ENCODE peak calls at places on chromosome 18, in four cellular contexts. One of them, this sample, is unnamed. For H3K9me3, the result is how much of the 10 kb centered on the place peaks cover.

GRCh38 chr18:36454258-36454657 is 156.7 kb downstream of the FHOD3 start:
- DNase-seq in HCT116: no peak
- DNase-seq in GM12878: no peak
- DNase-seq in HepG2: no peak
- DNase-seq in this sample: no peak

GRCh38 chr18:75350440-75350839 is 77.1 kb downstream of the SMIM21 start:
- DNase-seq in HepG2: no peak
- DNase-seq in GM12878: no peak
- DNase-seq in HCT116: no peak
- DNase-seq in this sample: no peak

GRCh38 chr18:41905786-41906527 is 49.1 kb upstream of the PIK3C3 start:
- DNase-seq in GM12878: no peak
- DNase-seq in HepG2: no peak
- DNase-seq in HCT116: no peak
- DNase-seq in this sample: no peak

GRCh38 chr18:34159691-34160185 is 65.0 kb downstream of the NOL4 start:
- DNase-seq in HepG2: no peak
- DNase-seq in HCT116: no peak
- DNase-seq in GM12878: no peak
- DNase-seq in this sample: no peak

GRCh38 chr18:44599409-44599808 is 81.3 kb upstream of the SETBP1 start:
- DNase-seq in HCT116: no peak
- DNase-seq in HepG2: no peak
- DNase-seq in GM12878: no peak
- DNase-seq in this sample: no peak

GRCh38 chr18:59035591-59035990 is 104.1 kb upstream of the SEC11C start:
- DNase-seq in HCT116: no peak
- DNase-seq in GM12878: no peak
- DNase-seq in HepG2: no peak
- DNase-seq in this sample: no peak

GRCh38 chr18:44725300-44726096 is 44.8 kb downstream of the SETBP1 start:
- DNase-seq in GM12878: peak
- DNase-seq in HCT116: no peak
- DNase-seq in HepG2: no peak
- DNase-seq in this sample: peak

GRCh38 chr18:57438669-57439616 is 3.8 kb downstream of the ONECUT2 start:
- DNase-seq in HCT116: no peak
- DNase-seq in HepG2: no peak
- DNase-seq in GM12878: no peak
- DNase-seq in this sample: no peak

GRCh38 chr18:45839415-45840395 is 14.2 kb downstream of the SIGLEC15 start:
- DNase-seq in HCT116: peak
- DNase-seq in GM12878: no peak
- DNase-seq in HepG2: peak
- DNase-seq in this sample: peak

GRCh38 chr18:68275616-68276015 is 439.3 kb downstream of the TMX3 start:
- DNase-seq in HepG2: no peak
- DNase-seq in HCT116: no peak
- DNase-seq in GM12878: no peak
- DNase-seq in this sample: peak

GRCh38 chr18:46322941-46323340 is 218.8 kb downstream of the HAUS1 start:
- DNase-seq in HepG2: no peak
- DNase-seq in GM12878: no peak
- DNase-seq in HCT116: no peak
- DNase-seq in this sample: no peak

GRCh38 chr18:3211236-3211992 is 8.4 kb downstream of the MYOM1 start:
- DNase-seq in GM12878: no peak
- DNase-seq in HCT116: no peak
- DNase-seq in HepG2: peak
- DNase-seq in this sample: no peak

GRCh38 chr18:12868576-12868975 is 15.5 kb downstream of the PTPN2 start:
- DNase-seq in GM12878: no peak
- DNase-seq in HCT116: no peak
- DNase-seq in HepG2: no peak
- DNase-seq in this sample: no peak

GRCh38 chr18:77376043-77376732 is 126.5 kb downstream of the GALR1 start:
- DNase-seq in HepG2: no peak
- DNase-seq in GM12878: no peak
- DNase-seq in HCT116: no peak
- DNase-seq in this sample: no peak

GRCh38 chr18:75977069-75977468 is 518.0 kb downstream of the ZNF516 start:
- DNase-seq in HepG2: no peak
- DNase-seq in GM12878: no peak
- DNase-seq in HCT116: no peak
- DNase-seq in this sample: no peak

GRCh38 chr18:74278058-74278457 is 13.7 kb downstream of the CYB5A start:
- DNase-seq in GM12878: no peak
- DNase-seq in HepG2: peak
- DNase-seq in HCT116: no peak
- DNase-seq in this sample: no peak

DNA sequence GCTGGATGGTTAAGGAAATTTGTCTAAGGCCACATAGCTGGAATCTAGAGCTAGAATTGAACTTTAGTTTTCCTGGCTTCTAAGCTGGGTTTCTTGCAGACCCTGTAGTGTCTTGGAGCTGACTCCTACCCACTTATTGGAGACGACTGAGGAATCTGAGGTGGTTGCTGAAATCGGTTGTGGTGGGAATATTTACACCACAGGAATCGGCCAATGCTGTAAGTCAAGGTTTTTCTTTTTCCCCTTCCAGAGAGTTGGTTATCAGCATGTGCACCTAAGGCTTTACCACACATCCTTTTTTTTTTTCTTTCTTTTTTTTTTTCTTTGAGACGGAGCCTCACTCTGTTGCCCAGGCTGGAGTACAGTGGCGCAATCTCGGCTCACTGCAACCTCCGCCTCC is 9.3 kb downstream of the CABLES1 start:
- DNase-seq in HCT116: no peak
- DNase-seq in GM12878: no peak
- DNase-seq in HepG2: no peak
- DNase-seq in this sample: no peak
- H3K9ac ChIP-seq in HCT116: no peak
- H3K9ac ChIP-seq in GM12878: no peak
- H3K9ac ChIP-seq in HepG2: no peak
- H3K9ac ChIP-seq in this sample: no peak

GRCh38 chr18:9135912-9136314 is 668 bp upstream of the ANKRD12 start:
- DNase-seq in GM12878: no peak
- DNase-seq in HCT116: peak
- DNase-seq in HepG2: peak
- DNase-seq in this sample: peak

GRCh38 chr18:9135081-9135911 is 1.3 kb upstream of the ANKRD12 start:
- DNase-seq in HepG2: no peak
- DNase-seq in GM12878: no peak
- DNase-seq in HCT116: no peak
- DNase-seq in this sample: peak

GRCh38 chr18:9136315-9137141 is at the start of gene ANKRD12:
- DNase-seq in GM12878: peak
- DNase-seq in HCT116: peak
- DNase-seq in HepG2: peak
- DNase-seq in this sample: peak

GRCh38 chr18:9139400-9140039 is 2.9 kb downstream of the ANKRD12 start:
- DNase-seq in HCT116: no peak
- DNase-seq in HepG2: no peak
- DNase-seq in GM12878: no peak
- DNase-seq in this sample: peak

DNA sequence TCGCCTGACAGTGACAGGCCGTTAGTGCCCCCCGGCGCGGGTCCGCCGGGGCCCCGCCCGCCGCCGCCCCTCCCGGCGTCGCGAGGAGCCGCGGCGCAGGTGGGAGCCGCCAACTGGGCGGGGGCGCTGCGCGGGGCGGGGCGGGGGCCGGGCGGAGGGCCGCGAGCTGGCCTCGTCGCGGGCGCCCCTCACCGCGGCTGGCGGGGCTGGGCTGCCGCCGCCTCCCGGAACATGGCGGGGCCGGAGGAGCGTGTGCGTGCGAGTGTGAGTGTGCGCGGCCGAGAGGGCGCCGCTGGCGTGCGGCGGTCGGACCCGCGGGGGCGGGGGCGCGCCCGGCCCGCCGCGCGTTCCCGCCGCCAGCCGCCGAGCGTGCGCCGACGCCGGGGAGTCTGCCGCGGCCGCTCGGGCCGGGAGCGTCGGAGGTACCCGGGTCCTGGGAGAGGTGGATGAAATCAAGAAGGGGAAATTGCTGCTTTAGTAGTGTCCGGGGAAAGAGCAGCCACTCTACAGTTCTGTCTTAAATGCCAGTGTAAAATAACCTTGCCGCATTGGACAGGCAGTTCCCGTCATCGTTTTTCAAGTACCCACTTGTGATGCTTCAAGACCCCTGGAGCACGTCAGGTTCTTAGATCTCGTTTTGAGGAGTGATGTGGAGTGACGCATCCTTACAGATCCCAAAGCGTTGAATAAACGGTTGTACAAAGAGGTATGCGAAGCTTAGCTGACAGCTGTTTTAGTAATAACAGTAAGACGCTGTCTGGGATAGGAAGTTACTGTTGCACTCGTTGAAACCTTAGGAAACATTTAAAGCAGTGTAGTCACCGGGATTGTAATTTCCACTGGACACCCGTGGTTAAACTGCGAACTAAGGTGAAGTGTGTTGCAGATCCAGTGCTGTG is 836 bp downstream of the ANKRD12 start:
- DNase-seq in GM12878: no peak
- DNase-seq in HCT116: peak
- DNase-seq in HepG2: peak
- DNase-seq in this sample: peak
- TF ChIP-seq POLR2AphosphoS5 in GM12878: peak
- TF ChIP-seq POLR2AphosphoS5 in HCT116: peak
- TF ChIP-seq POLR2AphosphoS5 in HepG2: no peak
- TF ChIP-seq POLR2AphosphoS5 in this sample: no peak

GRCh38 chr18:627211-627610 is 30.2 kb upstream of the TYMS start:
- DNase-seq in HepG2: no peak
- DNase-seq in HCT116: no peak
- DNase-seq in GM12878: no peak
- DNase-seq in this sample: no peak
- H3K9me3 ChIP-seq in HepG2: under half
- H3K9me3 ChIP-seq in HCT116: under half
- H3K9me3 ChIP-seq in GM12878: under half
- H3K9me3 ChIP-seq in this sample: under half

DNA sequence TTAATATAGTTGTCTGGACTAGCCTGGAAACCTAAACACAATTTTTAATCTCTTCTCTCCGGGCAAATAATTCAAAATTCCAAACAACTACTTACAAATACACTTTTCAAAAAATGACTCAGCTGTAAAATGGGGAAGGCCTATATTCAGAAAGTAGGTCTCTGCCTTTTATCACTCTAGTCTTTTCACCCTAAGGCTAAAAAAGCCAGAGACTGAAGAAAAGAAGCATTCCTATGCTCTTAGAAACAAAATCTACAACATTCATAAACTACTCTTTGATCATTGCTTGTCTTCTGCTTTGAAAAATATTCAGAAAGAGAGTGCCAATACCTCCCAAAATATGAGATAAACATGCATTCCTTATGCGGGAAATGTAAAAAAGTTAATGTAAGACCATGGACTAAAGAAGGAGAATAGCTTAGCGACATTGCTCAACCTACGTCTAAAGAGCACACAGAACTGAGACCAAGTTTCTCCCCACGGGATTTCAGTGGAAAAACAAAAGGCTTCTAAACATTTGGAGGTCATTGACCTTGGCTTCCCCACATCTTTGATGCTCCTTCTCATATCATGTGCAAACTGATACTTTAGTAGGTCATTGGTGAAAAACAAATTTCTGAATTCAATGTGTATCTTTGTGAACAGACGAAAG is 74.4 kb upstream of the EPB41L3 start:
- DNase-seq in GM12878: no peak
- DNase-seq in HCT116: no peak
- DNase-seq in HepG2: no peak
- DNase-seq in this sample: no peak
- H3K9ac ChIP-seq in GM12878: no peak
- H3K9ac ChIP-seq in HCT116: no peak
- H3K9ac ChIP-seq in HepG2: no peak
- H3K9ac ChIP-seq in this sample: no peak

GRCh38 chr18:48133675-48134251 is 203.3 kb upstream of the SMAD2 start:
- DNase-seq in GM12878: no peak
- DNase-seq in HepG2: no peak
- DNase-seq in HCT116: no peak
- DNase-seq in this sample: no peak
- TF ChIP-seq POLR2AphosphoS5 in GM12878: no peak
- TF ChIP-seq POLR2AphosphoS5 in HepG2: no peak
- TF ChIP-seq POLR2AphosphoS5 in HCT116: no peak
- TF ChIP-seq POLR2AphosphoS5 in this sample: no peak

GRCh38 chr18:60277855-60278480 is 94.6 kb downstream of the MC4R start:
- DNase-seq in HCT116: no peak
- DNase-seq in HepG2: no peak
- DNase-seq in GM12878: no peak
- DNase-seq in this sample: no peak
- H3K9me3 ChIP-seq in HCT116: under half
- H3K9me3 ChIP-seq in HepG2: under half
- H3K9me3 ChIP-seq in GM12878: under half
- H3K9me3 ChIP-seq in this sample: under half

DNA sequence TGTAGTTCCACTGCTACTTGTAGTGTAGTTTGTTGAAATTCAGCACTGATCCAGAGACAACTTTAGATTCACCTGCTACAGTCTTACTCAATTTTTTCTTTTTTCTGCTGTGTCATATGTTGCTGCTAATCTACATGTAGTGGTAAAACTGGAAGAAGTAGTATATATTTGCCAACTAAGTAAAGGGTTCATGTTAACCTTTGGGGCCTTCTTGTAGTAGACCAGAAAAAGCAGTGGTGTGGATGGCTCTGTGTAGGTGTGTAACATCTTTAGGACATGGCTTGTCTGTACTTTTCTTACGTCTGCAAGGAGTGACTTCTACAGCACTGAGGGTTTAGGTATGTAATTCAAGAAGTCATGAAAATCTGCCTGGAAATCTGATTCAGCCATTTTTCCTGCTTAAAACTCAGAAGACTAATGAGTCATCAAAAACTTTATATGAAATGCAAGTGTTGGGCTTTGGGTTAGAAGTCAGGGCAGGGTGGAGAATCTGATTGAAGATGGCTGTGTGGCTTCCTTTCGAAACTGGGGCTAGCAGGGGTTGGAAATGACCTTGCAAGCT is 8.4 kb downstream of the PTPRM start:
- DNase-seq in GM12878: no peak
- DNase-seq in HCT116: no peak
- DNase-seq in HepG2: no peak
- DNase-seq in this sample: peak
- H3K9ac ChIP-seq in GM12878: no peak
- H3K9ac ChIP-seq in HCT116: no peak
- H3K9ac ChIP-seq in HepG2: peak
- H3K9ac ChIP-seq in this sample: no peak

GRCh38 chr18:26547302-26548143 is 830 bp downstream of the KCTD1 start:
- DNase-seq in GM12878: no peak
- DNase-seq in HepG2: no peak
- DNase-seq in HCT116: no peak
- DNase-seq in this sample: peak
- TF ChIP-seq POLR2AphosphoS5 in GM12878: no peak
- TF ChIP-seq POLR2AphosphoS5 in HepG2: no peak
- TF ChIP-seq POLR2AphosphoS5 in HCT116: no peak
- TF ChIP-seq POLR2AphosphoS5 in this sample: no peak

DNA sequence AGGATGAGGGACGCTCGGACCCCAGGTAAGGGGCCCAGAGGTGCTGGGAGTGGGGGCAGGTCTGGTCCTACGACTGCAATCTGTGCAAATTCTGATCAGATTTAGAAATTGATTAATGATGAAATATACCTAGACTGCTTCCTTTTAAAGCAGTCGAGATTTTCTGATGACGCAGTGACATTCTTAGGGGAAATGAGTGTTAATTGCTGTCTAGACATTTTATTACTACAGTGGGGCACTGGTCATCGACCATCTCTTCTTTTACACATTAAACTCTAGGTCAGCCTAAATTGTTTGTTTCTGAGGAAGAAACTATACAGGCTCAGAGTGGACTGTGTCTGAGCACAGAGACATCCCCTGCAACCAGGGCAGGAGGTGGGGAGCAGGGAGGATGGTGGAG is 154.4 kb upstream of the SALL3 start:
- DNase-seq in HepG2: no peak
- DNase-seq in GM12878: no peak
- DNase-seq in HCT116: no peak
- DNase-seq in this sample: no peak
- H3K9me3 ChIP-seq in HepG2: under half
- H3K9me3 ChIP-seq in GM12878: under half
- H3K9me3 ChIP-seq in HCT116: under half
- H3K9me3 ChIP-seq in this sample: under half